ENCODE peak calls at places on chromosome 10, in seven cellular contexts. D is hippocampal formation; L is activated T-cell treated with anti-CD3 and anti-CD28 coated beads, Interleukin-2, amount 50 U/mL, for 1 hour; Y is PC-3; Z is ureter; I is kidney tubule cell; J is mesothelial cell of epicardium. H is an unnamed sample.

GRCh38 chr10:20768849-20769248 is 128.3 kb downstream of the NEBL start:
- DNase-seq in Y (peak; percentile 19), D (no peak), L (no peak), J (no peak), Z (no peak), I (peak; percentile 37), H (no peak)

GRCh38 chr10:15168296-15168780 is at the start of gene NMT2:
- DNase-seq in Y (peak; percentile 65), D (no peak), J (peak; percentile 35), I (peak; percentile 90), Z (peak; percentile 90), L (no peak), H (peak; percentile 75)

GRCh38 chr10:10782603-10783002 is 235.1 kb upstream of the CELF2 start:
- DNase-seq in Y (peak; percentile 42), Z (no peak), L (no peak), J (no peak), I (peak; percentile 60), D (no peak), H (no peak)

GRCh38 chr10:119940487-119940886 is 48.0 kb downstream of the SEC23IP start:
- DNase-seq in Y (no peak), I (peak; percentile 61), J (no peak), D (no peak), Z (no peak), L (no peak), H (no peak)

GRCh38 chr10:127990846-127991542 is 84.1 kb downstream of the PTPRE start:
- DNase-seq in D (no peak), Z (no peak), Y (peak; percentile 53), I (peak; percentile 99), L (no peak), J (no peak), H (no peak)

GRCh38 chr10:74852406-74852805 is 26.0 kb downstream of the KAT6B start:
- DNase-seq in I (no peak), J (no peak), D (no peak), Z (no peak), Y (no peak), L (no peak), H (no peak)

GRCh38 chr10:13784067-13784466 is 197.3 kb downstream of the PRPF18 start:
- DNase-seq in L (no peak), J (no peak), Y (peak; percentile 45), I (peak; percentile 68), Z (no peak), D (no peak), H (no peak)

GRCh38 chr10:97869091-97870042 is 19.7 kb downstream of the GOLGA7B start:
- DNase-seq in L (peak; percentile 81), Z (peak; percentile 90), I (peak; percentile 95), D (peak; percentile 57), J (no peak), Y (peak; percentile 90), H (no peak)

GRCh38 chr10:113345860-113346259 is 207.0 kb upstream of the HABP2 start:
- DNase-seq in Y (no peak), Z (no peak), D (no peak), J (no peak), L (no peak), I (no peak), H (no peak)

GRCh38 chr10:132962623-132963429 is 20.5 kb upstream of the CFAP46 start:
- DNase-seq in I (no peak), Y (no peak), Z (no peak), J (no peak), L (no peak), D (no peak), H (no peak)

GRCh38 chr10:128056303-128057050 is 69.7 kb downstream of the MKI67 start:
- DNase-seq in J (no peak), D (no peak), Z (no peak), Y (no peak), L (no peak), I (no peak), H (no peak)

GRCh38 chr10:101145750-101146391 is 14.8 kb downstream of the TLX1 start:
- DNase-seq in Z (no peak), L (no peak), D (no peak), J (no peak), Y (no peak), I (no peak), H (no peak)

H was measured in NCI-H1048.